ENCODE peak calls at places on chromosomes 13 and 19, in seven cellular contexts. S is body of pancreas, Q is transverse colon, C is IMR-90, M is GM12891, N is H1, I is stomach. F is an unnamed sample.

GRCh38 chr19:47687906-47688305 is 25.3 kb upstream of the EHD2 start:
- DNase-seq in S (no peak), Q (no peak), C (no peak), M (no peak), N (no peak), I (no peak), F (no peak)

GRCh38 chr13:30224732-30225131 is 82.6 kb downstream of the KATNAL1 start:
- DNase-seq in S (no peak), Q (no peak), C (peak), M (no peak), N (no peak), I (no peak), F (no peak)

GRCh38 chr13:95660981-95661581 is 15.9 kb upstream of the DNAJC3 start:
- DNase-seq in S (no peak), Q (no peak), C (peak), M (no peak), N (no peak), I (no peak), F (peak)

GRCh38 chr13:40316301-40316700 is 350.1 kb downstream of the FOXO1 start:
- DNase-seq in S (no peak), Q (no peak), C (no peak), M (no peak), N (no peak), I (no peak), F (no peak)

GRCh38 chr13:80133631-80134083 is 207.3 kb downstream of the SPRY2 start:
- DNase-seq in S (no peak), Q (peak), C (no peak), M (no peak), N (no peak), I (no peak), F (no peak)

GRCh38 chr13:44498502-44498901 is 77.6 kb downstream of the TSC22D1 start:
- DNase-seq in S (no peak), Q (no peak), C (no peak), M (no peak), N (no peak), I (no peak), F (no peak)

GRCh38 chr13:59208405-59209195 is 955.1 kb downstream of the DIAPH3 start:
- DNase-seq in S (no peak), Q (no peak), C (no peak), M (no peak), N (no peak), I (no peak), F (no peak)

GRCh38 chr19:41323430-41324125 is 13.6 kb downstream of the CCDC97 start:
- DNase-seq in S (no peak), Q (peak), C (peak), M (no peak), N (no peak), I (peak), F (peak)

GRCh38 chr19:46192990-46193650 is 36.4 kb upstream of the IGFL1 start:
- DNase-seq in S (no peak), Q (no peak), C (peak), M (no peak), N (no peak), I (no peak), F (peak)

GRCh38 chr13:41515491-41516139 is 58.3 kb downstream of the RGCC start:
- DNase-seq in S (no peak), Q (peak), C (no peak), M (no peak), N (no peak), I (no peak), F (no peak)

GRCh38 chr19:23286477-23286876 is 36.3 kb upstream of the ZNF724 start:
- DNase-seq in S (no peak), Q (no peak), C (no peak), M (no peak), N (no peak), I (no peak), F (no peak)

GRCh38 chr13:91406619-91407018 is 8.2 kb downstream of the GPC5 start:
- DNase-seq in S (no peak), Q (no peak), C (peak), M (no peak), N (peak), I (no peak), F (no peak)

GRCh38 chr13:26880741-26881140 is 120.2 kb upstream of the GPR12 start:
- DNase-seq in S (no peak), Q (no peak), C (peak), M (no peak), N (no peak), I (no peak), F (no peak)

GRCh38 chr19:8363803-8364771 is at the start of gene ANGPTL4:
- DNase-seq in S (peak), Q (peak), C (peak), M (no peak), N (no peak), I (peak), F (peak)

GRCh38 chr19:29752450-29753025 is 37.5 kb upstream of the C19orf12 start:
- DNase-seq in S (no peak), Q (no peak), C (no peak), M (no peak), N (no peak), I (no peak), F (no peak)

GRCh38 chr19:23093832-23094231 is 23.0 kb upstream of the ZNF730 start:
- DNase-seq in S (no peak), Q (no peak), C (no peak), M (no peak), N (peak), I (no peak), F (no peak)

GRCh38 chr13:45206340-45206739 is 5.5 kb upstream of the KCTD4 start:
- DNase-seq in S (no peak), Q (no peak), C (peak), M (no peak), N (no peak), I (no peak), F (no peak)

GRCh38 chr13:20311022-20311421 is 78.9 kb upstream of the GJB6 start:
- DNase-seq in S (no peak), Q (no peak), C (no peak), M (no peak), N (no peak), I (no peak), F (no peak)

GRCh38 chr19:1852729-1853128 is 4.4 kb upstream of the REXO1 start:
- DNase-seq in S (no peak), Q (no peak), C (no peak), M (no peak), N (no peak), I (no peak), F (no peak)

GRCh38 chr13:111945086-111945485 is 121.9 kb upstream of the SOX1 start:
- DNase-seq in S (no peak), Q (no peak), C (no peak), M (no peak), N (no peak), I (peak), F (no peak)

GRCh38 chr19:36025541-36025940 is 7.1 kb downstream of the CLIP3 start:
- DNase-seq in S (no peak), Q (no peak), C (no peak), M (no peak), N (no peak), I (no peak), F (no peak)

GRCh38 chr19:36051236-36051635 is 2.8 kb downstream of the THAP8 start:
- DNase-seq in S (no peak), Q (no peak), C (no peak), M (no peak), N (no peak), I (no peak), F (no peak)

GRCh38 chr19:574658-575526 is 2.5 kb downstream of the BSG start:
- DNase-seq in S (no peak), Q (no peak), C (peak), M (no peak), N (no peak), I (peak), F (no peak)

GRCh38 chr19:42323852-42324654 is 1.4 kb upstream of the MEGF8 start:
- DNase-seq in S (peak), Q (peak), C (no peak), M (no peak), N (no peak), I (no peak), F (no peak)

GRCh38 chr19:5472303-5472702 is 17.1 kb downstream of the ZNRF4 start:
- DNase-seq in S (no peak), Q (no peak), C (no peak), M (no peak), N (no peak), I (no peak), F (no peak)

GRCh38 chr13:113981201-113981605 is 7.3 kb upstream of the C13orf46 start:
- DNase-seq in S (peak), Q (peak), C (no peak), M (no peak), N (no peak), I (peak), F (peak)

GRCh38 chr13:101085551-101085950 is 330.8 kb downstream of the NALCN start:
- DNase-seq in S (no peak), Q (no peak), C (no peak), M (no peak), N (no peak), I (no peak), F (no peak)
- TF ChIP-seq POLR2A in S (no peak), Q (no peak), C (no peak), M (no peak), N (no peak), I (no peak), F (no peak)

DNA sequence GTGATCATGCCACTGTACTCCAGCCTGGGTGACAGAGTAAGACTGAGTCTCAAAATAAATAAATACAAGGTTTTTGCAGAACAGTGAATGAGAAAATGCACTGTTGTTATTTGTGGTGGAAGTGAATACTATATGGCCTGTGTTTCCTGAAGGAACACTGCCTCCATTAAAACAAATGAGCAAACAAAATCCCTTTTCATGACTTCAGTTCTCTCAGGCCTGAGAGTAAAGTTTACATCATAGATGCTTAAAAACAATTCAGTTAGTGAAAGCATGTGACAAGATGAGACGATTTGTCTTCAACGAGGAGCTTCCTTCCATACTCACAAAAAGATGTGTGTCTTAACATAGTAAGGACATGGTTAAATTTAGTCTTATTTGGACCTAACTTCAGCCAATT is 14.4 kb downstream of the SPINT2 start:
- DNase-seq in S (no peak), Q (no peak), C (no peak), M (no peak), N (no peak), I (no peak), F (no peak)
- TF ChIP-seq POLR2A in S (no peak), Q (no peak), C (no peak), M (no peak), N (no peak), I (no peak), F (no peak)

GRCh38 chr19:38307076-38307475 is 3.0 kb downstream of the C19orf33 start:
- DNase-seq in S (no peak), Q (no peak), C (no peak), M (no peak), N (no peak), I (no peak), F (no peak)

GRCh38 chr19:38303517-38304351 is at the start of gene C19orf33:
- DNase-seq in S (no peak), Q (peak), C (no peak), M (no peak), N (no peak), I (peak), F (peak)

GRCh38 chr19:38304352-38304865 is 358 bp downstream of the C19orf33 start:
- DNase-seq in S (no peak), Q (no peak), C (no peak), M (no peak), N (no peak), I (no peak), F (no peak)

GRCh38 chr19:38306236-38306635 is 2.2 kb downstream of the C19orf33 start:
- DNase-seq in S (no peak), Q (no peak), C (no peak), M (no peak), N (no peak), I (no peak), F (no peak)

GRCh38 chr19:38304866-38305429 is 897 bp downstream of the C19orf33 start:
- DNase-seq in S (peak), Q (peak), C (no peak), M (no peak), N (peak), I (peak), F (peak)
- TF ChIP-seq POLR2A in S (peak), Q (peak), C (no peak), M (no peak), N (no peak), I (no peak), F (peak)

DNA sequence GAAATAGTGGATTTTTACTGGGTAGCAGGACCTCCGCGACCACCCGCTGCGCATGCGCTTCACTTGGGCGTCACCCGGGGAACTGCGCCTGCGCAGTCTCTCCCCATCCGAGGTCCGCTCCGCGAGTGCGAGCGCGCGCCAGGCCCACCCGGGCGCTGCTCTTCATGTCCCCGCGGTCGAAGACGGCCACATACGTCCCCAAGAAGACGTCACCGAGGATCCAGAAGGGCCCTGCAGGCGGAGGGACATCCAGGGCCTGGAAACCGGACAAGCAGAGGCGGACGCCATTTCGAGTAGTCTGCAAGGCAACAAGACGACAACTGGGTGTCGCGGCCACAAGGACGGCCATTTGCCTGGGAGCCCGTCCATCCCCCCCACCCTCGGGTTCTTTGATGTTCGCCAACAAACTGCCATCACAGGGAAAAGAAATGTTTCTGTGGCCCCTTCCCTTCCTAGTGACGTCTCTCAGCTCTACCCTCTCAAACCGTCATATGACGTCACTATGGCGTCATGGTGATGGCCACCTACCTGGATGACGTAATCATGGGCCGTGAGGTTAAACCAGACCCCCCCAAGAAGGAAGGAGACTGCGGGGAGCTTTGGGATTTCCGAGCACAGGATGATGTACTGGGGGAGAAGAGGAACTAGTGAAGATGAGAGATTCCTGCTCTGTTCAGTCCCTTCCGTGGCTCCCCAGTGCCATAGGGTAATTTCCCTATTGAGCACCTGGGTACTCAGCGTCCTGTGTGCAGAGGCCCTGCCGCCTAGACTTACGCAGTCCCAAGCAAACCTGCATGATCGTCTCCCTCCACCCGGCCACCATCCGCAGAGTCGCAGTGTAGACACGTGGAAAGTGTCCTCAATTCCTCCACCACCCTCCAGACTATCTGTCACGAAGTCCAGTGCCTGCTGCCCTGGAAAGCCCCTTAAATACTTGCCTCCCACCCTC is 6.7 kb downstream of the NAPSA start:
- DNase-seq in S (peak), Q (peak), C (peak), M (peak), N (no peak), I (peak), F (no peak)
- TF ChIP-seq POLR2A in S (peak), Q (peak), C (no peak), M (peak), N (no peak), I (no peak), F (peak)

GRCh38 chr13:50919291-50919690 is 9.7 kb downstream of the RNASEH2B start:
- DNase-seq in S (no peak), Q (no peak), C (peak), M (no peak), N (no peak), I (no peak), F (no peak)
- TF ChIP-seq POLR2A in S (no peak), Q (no peak), C (no peak), M (no peak), N (no peak), I (no peak), F (no peak)

GRCh38 chr13:97974773-97975172 is 21.3 kb downstream of the IPO5 start:
- DNase-seq in S (no peak), Q (no peak), C (no peak), M (no peak), N (no peak), I (no peak), F (no peak)
- TF ChIP-seq POLR2A in S (no peak), Q (no peak), C (no peak), M (no peak), N (no peak), I (no peak), F (no peak)

F was measured in H54.